ENCODE peak calls at places on chromosome 1, in six cellular contexts. One of them, this sample, is unnamed.
A peak's percentile ranks its signal among the peaks of the same experiment; 100 is the strongest.

GRCh38 chr1:226607821-226608220 is 59.3 kb downstream of the STUM start:
- DNase-seq in ovary: peak; percentile 11
- DNase-seq in transverse colon: no peak
- DNase-seq in spleen: peak; percentile 43
- DNase-seq in right cardiac atrium: no peak
- DNase-seq in effector memory CD4-positive, alpha-beta T cell: no peak
- DNase-seq in this sample: no peak

GRCh38 chr1:24890861-24891260 is 39.2 kb downstream of the RUNX3 start:
- DNase-seq in ovary: no peak
- DNase-seq in transverse colon: peak; percentile 7
- DNase-seq in spleen: no peak
- DNase-seq in right cardiac atrium: no peak
- DNase-seq in effector memory CD4-positive, alpha-beta T cell: no peak
- DNase-seq in this sample: no peak

GRCh38 chr1:81121324-81121723 is 679.4 kb upstream of the ADGRL2 start:
- DNase-seq in ovary: no peak
- DNase-seq in transverse colon: no peak
- DNase-seq in spleen: no peak
- DNase-seq in right cardiac atrium: no peak
- DNase-seq in effector memory CD4-positive, alpha-beta T cell: no peak
- DNase-seq in this sample: no peak

GRCh38 chr1:212614398-212615091 is 6.0 kb downstream of the ATF3 start:
- DNase-seq in ovary: no peak
- DNase-seq in transverse colon: no peak
- DNase-seq in spleen: no peak
- DNase-seq in right cardiac atrium: no peak
- DNase-seq in effector memory CD4-positive, alpha-beta T cell: no peak
- DNase-seq in this sample: no peak

GRCh38 chr1:112454316-112454715 is 54.4 kb upstream of the WNT2B start:
- DNase-seq in ovary: no peak
- DNase-seq in transverse colon: no peak
- DNase-seq in spleen: no peak
- DNase-seq in right cardiac atrium: no peak
- DNase-seq in effector memory CD4-positive, alpha-beta T cell: no peak
- DNase-seq in this sample: no peak

GRCh38 chr1:39857479-39857878 is 25.8 kb downstream of the TRIT1 start:
- DNase-seq in ovary: no peak
- DNase-seq in transverse colon: no peak
- DNase-seq in spleen: no peak
- DNase-seq in right cardiac atrium: no peak
- DNase-seq in effector memory CD4-positive, alpha-beta T cell: no peak
- DNase-seq in this sample: no peak

GRCh38 chr1:43383449-43383848 is 6.2 kb downstream of the MED8 start:
- DNase-seq in ovary: no peak
- DNase-seq in transverse colon: no peak
- DNase-seq in spleen: no peak
- DNase-seq in right cardiac atrium: no peak
- DNase-seq in effector memory CD4-positive, alpha-beta T cell: no peak
- DNase-seq in this sample: no peak

GRCh38 chr1:225350872-225351271 is 77.0 kb downstream of the LBR start:
- DNase-seq in ovary: no peak
- DNase-seq in transverse colon: no peak
- DNase-seq in spleen: no peak
- DNase-seq in right cardiac atrium: no peak
- DNase-seq in effector memory CD4-positive, alpha-beta T cell: no peak
- DNase-seq in this sample: no peak

GRCh38 chr1:45282346-45282745 is 44.3 kb upstream of the HPDL start:
- DNase-seq in ovary: no peak
- DNase-seq in transverse colon: no peak
- DNase-seq in spleen: no peak
- DNase-seq in right cardiac atrium: no peak
- DNase-seq in effector memory CD4-positive, alpha-beta T cell: no peak
- DNase-seq in this sample: no peak

GRCh38 chr1:150309758-150310495 is 11.4 kb upstream of the PRPF3 start:
- DNase-seq in ovary: peak; percentile 11
- DNase-seq in transverse colon: no peak
- DNase-seq in spleen: no peak
- DNase-seq in right cardiac atrium: no peak
- DNase-seq in effector memory CD4-positive, alpha-beta T cell: no peak
- DNase-seq in this sample: no peak

GRCh38 chr1:202009326-202010031 is 908 bp upstream of the ELF3 start:
- DNase-seq in ovary: peak; percentile 86
- DNase-seq in transverse colon: peak; percentile 86
- DNase-seq in spleen: peak; percentile 67
- DNase-seq in right cardiac atrium: peak; percentile 46
- DNase-seq in effector memory CD4-positive, alpha-beta T cell: peak; percentile 39
- DNase-seq in this sample: peak; percentile 83

GRCh38 chr1:11590395-11590794 is 63.8 kb downstream of the FBXO2 start:
- DNase-seq in ovary: no peak
- DNase-seq in transverse colon: no peak
- DNase-seq in spleen: no peak
- DNase-seq in right cardiac atrium: no peak
- DNase-seq in effector memory CD4-positive, alpha-beta T cell: no peak
- DNase-seq in this sample: no peak

GRCh38 chr1:226063362-226064167 is 1.0 kb downstream of the H3-3A start:
- DNase-seq in ovary: peak; percentile 61
- DNase-seq in transverse colon: peak; percentile 53
- DNase-seq in spleen: peak; percentile 89
- DNase-seq in right cardiac atrium: peak; percentile 28
- DNase-seq in effector memory CD4-positive, alpha-beta T cell: peak; percentile 31
- DNase-seq in this sample: peak; percentile 50

GRCh38 chr1:163357378-163357777 is 35.6 kb downstream of the NUF2 start:
- DNase-seq in ovary: no peak
- DNase-seq in transverse colon: no peak
- DNase-seq in spleen: no peak
- DNase-seq in right cardiac atrium: no peak
- DNase-seq in effector memory CD4-positive, alpha-beta T cell: no peak
- DNase-seq in this sample: peak; percentile 3

GRCh38 chr1:64769971-64770370 is 25.1 kb downstream of the RAVER2 start:
- DNase-seq in ovary: no peak
- DNase-seq in transverse colon: no peak
- DNase-seq in spleen: no peak
- DNase-seq in right cardiac atrium: no peak
- DNase-seq in effector memory CD4-positive, alpha-beta T cell: no peak
- DNase-seq in this sample: no peak

GRCh38 chr1:25955553-25955952 is 42.3 kb downstream of the PAFAH2 start:
- DNase-seq in ovary: no peak
- DNase-seq in transverse colon: no peak
- DNase-seq in spleen: no peak
- DNase-seq in right cardiac atrium: no peak
- DNase-seq in effector memory CD4-positive, alpha-beta T cell: no peak
- DNase-seq in this sample: no peak

GRCh38 chr1:116224111-116224510 is 112.9 kb downstream of the MAB21L3 start:
- DNase-seq in ovary: no peak
- DNase-seq in transverse colon: no peak
- DNase-seq in spleen: no peak
- DNase-seq in right cardiac atrium: no peak
- DNase-seq in effector memory CD4-positive, alpha-beta T cell: no peak
- DNase-seq in this sample: no peak

GRCh38 chr1:68347415-68347814 is 102.3 kb downstream of the RPE65 start:
- DNase-seq in ovary: no peak
- DNase-seq in transverse colon: no peak
- DNase-seq in spleen: peak; percentile 87
- DNase-seq in right cardiac atrium: peak; percentile 22
- DNase-seq in effector memory CD4-positive, alpha-beta T cell: no peak
- DNase-seq in this sample: no peak

GRCh38 chr1:7587726-7588456 is 183.2 kb upstream of the VAMP3 start:
- DNase-seq in ovary: peak; percentile 11
- DNase-seq in transverse colon: no peak
- DNase-seq in spleen: peak; percentile 68
- DNase-seq in right cardiac atrium: no peak
- DNase-seq in effector memory CD4-positive, alpha-beta T cell: no peak
- DNase-seq in this sample: no peak

GRCh38 chr1:119285482-119285881 is 83.1 kb upstream of the HAO2 start:
- DNase-seq in ovary: no peak
- DNase-seq in transverse colon: no peak
- DNase-seq in spleen: no peak
- DNase-seq in right cardiac atrium: no peak
- DNase-seq in effector memory CD4-positive, alpha-beta T cell: no peak
- DNase-seq in this sample: no peak

GRCh38 chr1:101081496-101082282 is 56.1 kb upstream of the DPH5 start:
- DNase-seq in ovary: no peak
- DNase-seq in transverse colon: no peak
- DNase-seq in spleen: peak; percentile 67
- DNase-seq in right cardiac atrium: peak; percentile 16
- DNase-seq in effector memory CD4-positive, alpha-beta T cell: no peak
- DNase-seq in this sample: no peak

GRCh38 chr1:196486346-196486745 is 121.9 kb downstream of the KCNT2 start:
- DNase-seq in ovary: no peak
- DNase-seq in transverse colon: no peak
- DNase-seq in spleen: no peak
- DNase-seq in right cardiac atrium: no peak
- DNase-seq in effector memory CD4-positive, alpha-beta T cell: no peak
- DNase-seq in this sample: no peak

GRCh38 chr1:38029081-38029681 is 16.6 kb downstream of the UTP11 start:
- DNase-seq in ovary: peak; percentile 35
- DNase-seq in transverse colon: no peak
- DNase-seq in spleen: no peak
- DNase-seq in right cardiac atrium: no peak
- DNase-seq in effector memory CD4-positive, alpha-beta T cell: no peak
- DNase-seq in this sample: no peak

GRCh38 chr1:246875041-246876026 is 56.4 kb downstream of the AHCTF1 start:
- DNase-seq in ovary: no peak
- DNase-seq in transverse colon: peak; percentile 11
- DNase-seq in spleen: no peak
- DNase-seq in right cardiac atrium: no peak
- DNase-seq in effector memory CD4-positive, alpha-beta T cell: no peak
- DNase-seq in this sample: peak; percentile 62

GRCh38 chr1:209400351-209401220 is 182.9 kb upstream of the CAMK1G start:
- DNase-seq in ovary: no peak
- DNase-seq in transverse colon: no peak
- DNase-seq in spleen: no peak
- DNase-seq in right cardiac atrium: no peak
- DNase-seq in effector memory CD4-positive, alpha-beta T cell: no peak
- DNase-seq in this sample: no peak

GRCh38 chr1:77639056-77639455 is 43.4 kb downstream of the ZZZ3 start:
- DNase-seq in ovary: no peak
- DNase-seq in transverse colon: no peak
- DNase-seq in spleen: no peak
- DNase-seq in right cardiac atrium: no peak
- DNase-seq in effector memory CD4-positive, alpha-beta T cell: no peak
- DNase-seq in this sample: no peak

GRCh38 chr1:89923517-89923916 is 71.4 kb upstream of the ZNF326 start:
- DNase-seq in ovary: no peak
- DNase-seq in transverse colon: no peak
- DNase-seq in spleen: no peak
- DNase-seq in right cardiac atrium: no peak
- DNase-seq in effector memory CD4-positive, alpha-beta T cell: no peak
- DNase-seq in this sample: no peak

GRCh38 chr1:89919174-89919573 is 75.7 kb upstream of the ZNF326 start:
- DNase-seq in ovary: no peak
- DNase-seq in transverse colon: no peak
- DNase-seq in spleen: no peak
- DNase-seq in right cardiac atrium: no peak
- DNase-seq in effector memory CD4-positive, alpha-beta T cell: no peak
- DNase-seq in this sample: no peak

GRCh38 chr1:89927037-89927436 is 67.9 kb upstream of the ZNF326 start:
- DNase-seq in ovary: no peak
- DNase-seq in transverse colon: no peak
- DNase-seq in spleen: no peak
- DNase-seq in right cardiac atrium: no peak
- DNase-seq in effector memory CD4-positive, alpha-beta T cell: no peak
- DNase-seq in this sample: no peak

GRCh38 chr1:89918794-89919155 is 76.1 kb upstream of the ZNF326 start:
- DNase-seq in ovary: no peak
- DNase-seq in transverse colon: no peak
- DNase-seq in spleen: no peak
- DNase-seq in right cardiac atrium: no peak
- DNase-seq in effector memory CD4-positive, alpha-beta T cell: no peak
- DNase-seq in this sample: no peak

DNA sequence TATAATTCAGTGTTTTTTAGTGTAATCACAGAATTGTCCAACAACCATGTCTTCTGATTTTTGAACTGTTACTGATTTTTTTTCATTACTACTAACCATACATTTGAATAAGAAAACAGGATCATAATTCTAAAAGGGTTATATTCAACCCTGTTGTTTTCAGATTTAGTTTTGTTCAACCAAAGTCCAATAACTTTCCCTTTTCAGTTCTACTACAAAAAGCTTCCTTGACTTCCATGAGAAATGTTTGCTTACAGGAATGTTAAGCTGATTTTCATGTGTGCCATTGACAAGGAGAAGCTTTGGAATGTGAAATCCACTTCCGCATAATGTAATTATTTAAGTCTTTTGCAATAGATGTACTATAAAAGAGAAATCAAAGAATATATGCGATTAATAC is 72.0 kb upstream of the ZNF326 start:
- DNase-seq in ovary: no peak
- DNase-seq in transverse colon: no peak
- DNase-seq in spleen: no peak
- DNase-seq in right cardiac atrium: no peak
- DNase-seq in effector memory CD4-positive, alpha-beta T cell: no peak
- DNase-seq in this sample: no peak
- H3K9me3 ChIP-seq in ovary: no peaks in the 10 kb centered on the region
- H3K9me3 ChIP-seq in transverse colon: no peaks in the 10 kb centered on the region
- H3K9me3 ChIP-seq in spleen: no peaks in the 10 kb centered on the region
- H3K9me3 ChIP-seq in right cardiac atrium: no peaks in the 10 kb centered on the region
- H3K9me3 ChIP-seq in effector memory CD4-positive, alpha-beta T cell: no peaks in the 10 kb centered on the region
- H3K9me3 ChIP-seq in this sample: peaks cover 5% of the 10 kb centered on the region

GRCh38 chr1:72830606-72831390 is 548.5 kb upstream of the NEGR1 start:
- DNase-seq in ovary: no peak
- DNase-seq in transverse colon: no peak
- DNase-seq in spleen: no peak
- DNase-seq in right cardiac atrium: no peak
- DNase-seq in effector memory CD4-positive, alpha-beta T cell: no peak
- DNase-seq in this sample: no peak

GRCh38 chr1:72827285-72827684 is 544.9 kb upstream of the NEGR1 start:
- DNase-seq in ovary: no peak
- DNase-seq in transverse colon: no peak
- DNase-seq in spleen: no peak
- DNase-seq in right cardiac atrium: no peak
- DNase-seq in effector memory CD4-positive, alpha-beta T cell: no peak
- DNase-seq in this sample: no peak
- H3K9me3 ChIP-seq in ovary: no peaks in the 10 kb centered on the region
- H3K9me3 ChIP-seq in transverse colon: no peaks in the 10 kb centered on the region
- H3K9me3 ChIP-seq in spleen: no peaks in the 10 kb centered on the region
- H3K9me3 ChIP-seq in right cardiac atrium: no peaks in the 10 kb centered on the region
- H3K9me3 ChIP-seq in effector memory CD4-positive, alpha-beta T cell: no peaks in the 10 kb centered on the region
- H3K9me3 ChIP-seq in this sample: peaks cover 4% of the 10 kb centered on the region

GRCh38 chr1:48187969-48188563 is 34.5 kb upstream of the SLC5A9 start:
- DNase-seq in ovary: no peak
- DNase-seq in transverse colon: no peak
- DNase-seq in spleen: no peak
- DNase-seq in right cardiac atrium: no peak
- DNase-seq in effector memory CD4-positive, alpha-beta T cell: no peak
- DNase-seq in this sample: no peak
- H3K9me3 ChIP-seq in ovary: no peaks in the 10 kb centered on the region
- H3K9me3 ChIP-seq in transverse colon: peaks cover 5% of the 10 kb centered on the region
- H3K9me3 ChIP-seq in spleen: peaks cover 20% of the 10 kb centered on the region
- H3K9me3 ChIP-seq in right cardiac atrium: peaks cover 2% of the 10 kb centered on the region
- H3K9me3 ChIP-seq in effector memory CD4-positive, alpha-beta T cell: no peaks in the 10 kb centered on the region
- H3K9me3 ChIP-seq in this sample: peaks cover 8% of the 10 kb centered on the region

GRCh38 chr1:152827173-152827572 is at the start of gene LCE1A:
- DNase-seq in ovary: no peak
- DNase-seq in transverse colon: no peak
- DNase-seq in spleen: no peak
- DNase-seq in right cardiac atrium: no peak
- DNase-seq in effector memory CD4-positive, alpha-beta T cell: no peak
- DNase-seq in this sample: no peak

GRCh38 chr1:152823291-152823690 is 4.0 kb upstream of the LCE1A start:
- DNase-seq in ovary: no peak
- DNase-seq in transverse colon: no peak
- DNase-seq in spleen: no peak
- DNase-seq in right cardiac atrium: no peak
- DNase-seq in effector memory CD4-positive, alpha-beta T cell: no peak
- DNase-seq in this sample: peak; percentile 18

GRCh38 chr1:152824964-152825363 is 2.3 kb upstream of the LCE1A start:
- DNase-seq in ovary: no peak
- DNase-seq in transverse colon: no peak
- DNase-seq in spleen: no peak
- DNase-seq in right cardiac atrium: no peak
- DNase-seq in effector memory CD4-positive, alpha-beta T cell: no peak
- DNase-seq in this sample: no peak
- H3K9me3 ChIP-seq in ovary: no peaks in the 10 kb centered on the region
- H3K9me3 ChIP-seq in transverse colon: no peaks in the 10 kb centered on the region
- H3K9me3 ChIP-seq in spleen: no peaks in the 10 kb centered on the region
- H3K9me3 ChIP-seq in right cardiac atrium: no peaks in the 10 kb centered on the region
- H3K9me3 ChIP-seq in effector memory CD4-positive, alpha-beta T cell: no peaks in the 10 kb centered on the region
- H3K9me3 ChIP-seq in this sample: no peaks in the 10 kb centered on the region